ENCODE peak calls at places on chromosomes 6 and 20, in four cellular contexts. One of them, this sample, is unnamed.

GRCh38 chr6:9116026-9116425 is 680.7 kb upstream of the SLC35B3 start:
- DNase-seq in right cardiac atrium: no peak
- DNase-seq in C1 segment of cervical spinal cord: no peak
- DNase-seq in kidney tubule cell: peak
- DNase-seq in this sample: no peak

GRCh38 chr6:105767541-105767940 is 318.6 kb upstream of the PRDM1 start:
- DNase-seq in C1 segment of cervical spinal cord: no peak
- DNase-seq in right cardiac atrium: no peak
- DNase-seq in kidney tubule cell: no peak
- DNase-seq in this sample: no peak

GRCh38 chr20:5153612-5154542 is 27.1 kb downstream of the CDS2 start:
- DNase-seq in kidney tubule cell: peak
- DNase-seq in right cardiac atrium: no peak
- DNase-seq in C1 segment of cervical spinal cord: no peak
- DNase-seq in this sample: no peak

GRCh38 chr6:167294651-167295494 is 3.8 kb downstream of the UNC93A start:
- DNase-seq in right cardiac atrium: no peak
- DNase-seq in kidney tubule cell: no peak
- DNase-seq in C1 segment of cervical spinal cord: no peak
- DNase-seq in this sample: no peak

GRCh38 chr6:33280539-33280938 is 3.6 kb downstream of the B3GALT4 start:
- DNase-seq in right cardiac atrium: no peak
- DNase-seq in C1 segment of cervical spinal cord: no peak
- DNase-seq in kidney tubule cell: no peak
- DNase-seq in this sample: no peak

GRCh38 chr20:32966881-32967781 is 37.1 kb downstream of the SUN5 start:
- DNase-seq in C1 segment of cervical spinal cord: no peak
- DNase-seq in kidney tubule cell: no peak
- DNase-seq in right cardiac atrium: no peak
- DNase-seq in this sample: no peak

GRCh38 chr6:160733045-160733646 is 31.1 kb downstream of the PLG start:
- DNase-seq in right cardiac atrium: no peak
- DNase-seq in C1 segment of cervical spinal cord: no peak
- DNase-seq in kidney tubule cell: peak
- DNase-seq in this sample: peak

GRCh38 chr6:11815231-11815630 is 36.6 kb upstream of the ADTRP start:
- DNase-seq in C1 segment of cervical spinal cord: no peak
- DNase-seq in right cardiac atrium: no peak
- DNase-seq in kidney tubule cell: peak
- DNase-seq in this sample: no peak

GRCh38 chr20:39875493-39876110 is 813.4 kb downstream of the MAFB start:
- DNase-seq in C1 segment of cervical spinal cord: no peak
- DNase-seq in right cardiac atrium: no peak
- DNase-seq in kidney tubule cell: no peak
- DNase-seq in this sample: no peak

GRCh38 chr6:156058356-156058755 is 602.7 kb upstream of the NOX3 start:
- DNase-seq in kidney tubule cell: no peak
- DNase-seq in right cardiac atrium: no peak
- DNase-seq in C1 segment of cervical spinal cord: no peak
- DNase-seq in this sample: no peak

GRCh38 chr6:122610690-122611455 is 668 bp downstream of the PKIB start:
- DNase-seq in C1 segment of cervical spinal cord: peak
- DNase-seq in right cardiac atrium: peak
- DNase-seq in kidney tubule cell: peak
- DNase-seq in this sample: peak

GRCh38 chr6:147322299-147323162 is 118.3 kb downstream of the STXBP5 start:
- DNase-seq in kidney tubule cell: no peak
- DNase-seq in C1 segment of cervical spinal cord: no peak
- DNase-seq in right cardiac atrium: no peak
- DNase-seq in this sample: no peak

GRCh38 chr6:56949925-56950495 is 4.9 kb upstream of the BEND6 start:
- DNase-seq in right cardiac atrium: no peak
- DNase-seq in kidney tubule cell: no peak
- DNase-seq in C1 segment of cervical spinal cord: no peak
- DNase-seq in this sample: no peak

GRCh38 chr20:48777005-48777404 is 50.8 kb downstream of the PREX1 start:
- DNase-seq in kidney tubule cell: no peak
- DNase-seq in right cardiac atrium: no peak
- DNase-seq in C1 segment of cervical spinal cord: peak
- DNase-seq in this sample: no peak

GRCh38 chr6:28258877-28259777 is at the start of gene NKAPL:
- DNase-seq in right cardiac atrium: peak
- DNase-seq in kidney tubule cell: peak
- DNase-seq in C1 segment of cervical spinal cord: peak
- DNase-seq in this sample: peak

GRCh38 chr20:58701431-58702160 is 9.0 kb downstream of the NPEPL1 start:
- DNase-seq in C1 segment of cervical spinal cord: no peak
- DNase-seq in kidney tubule cell: no peak
- DNase-seq in right cardiac atrium: no peak
- DNase-seq in this sample: no peak

GRCh38 chr6:52973013-52973412 is 22.1 kb downstream of the GSTA4 start:
- DNase-seq in C1 segment of cervical spinal cord: no peak
- DNase-seq in right cardiac atrium: no peak
- DNase-seq in kidney tubule cell: no peak
- DNase-seq in this sample: no peak

GRCh38 chr6:118859517-118860064 is 34.4 kb upstream of the ASF1A start:
- DNase-seq in right cardiac atrium: no peak
- DNase-seq in C1 segment of cervical spinal cord: no peak
- DNase-seq in kidney tubule cell: no peak
- DNase-seq in this sample: no peak

GRCh38 chr6:168956884-168957730 is 296.5 kb downstream of the THBS2 start:
- DNase-seq in right cardiac atrium: peak
- DNase-seq in C1 segment of cervical spinal cord: peak
- DNase-seq in kidney tubule cell: peak
- DNase-seq in this sample: peak

GRCh38 chr6:11083491-11083890 is 10.1 kb upstream of the SMIM13 start:
- DNase-seq in right cardiac atrium: no peak
- DNase-seq in C1 segment of cervical spinal cord: no peak
- DNase-seq in kidney tubule cell: peak
- DNase-seq in this sample: no peak

GRCh38 chr6:160667854-160668481 is 3.9 kb upstream of the LPA start:
- DNase-seq in kidney tubule cell: peak
- DNase-seq in C1 segment of cervical spinal cord: no peak
- DNase-seq in right cardiac atrium: no peak
- DNase-seq in this sample: no peak

GRCh38 chr20:14446446-14446845 is 109.0 kb upstream of the FLRT3 start:
- DNase-seq in right cardiac atrium: no peak
- DNase-seq in kidney tubule cell: peak
- DNase-seq in C1 segment of cervical spinal cord: no peak
- DNase-seq in this sample: no peak

GRCh38 chr6:121485359-121485809 is 49.9 kb downstream of the GJA1 start:
- DNase-seq in right cardiac atrium: no peak
- DNase-seq in C1 segment of cervical spinal cord: no peak
- DNase-seq in kidney tubule cell: no peak
- DNase-seq in this sample: no peak

GRCh38 chr6:144033816-144034540 is 25.9 kb upstream of the PLAGL1 start:
- DNase-seq in kidney tubule cell: peak
- DNase-seq in right cardiac atrium: no peak
- DNase-seq in C1 segment of cervical spinal cord: no peak
- DNase-seq in this sample: no peak

GRCh38 chr20:57653546-57653900 is 33.3 kb upstream of the ZBP1 start:
- DNase-seq in right cardiac atrium: peak
- DNase-seq in kidney tubule cell: no peak
- DNase-seq in C1 segment of cervical spinal cord: no peak
- DNase-seq in this sample: peak

GRCh38 chr20:53828673-53829085 is 235.0 kb upstream of the ZNF217 start:
- DNase-seq in kidney tubule cell: peak
- DNase-seq in right cardiac atrium: no peak
- DNase-seq in C1 segment of cervical spinal cord: no peak
- DNase-seq in this sample: peak

This sample was measured in heart right ventricle.